ENCODE peak calls at places on chromosomes 16 and 17, in ten cellular contexts. V is hepatocyte, X is BE2C, O is fibroblast of villous mesenchyme, P is A549, E is coronary artery, C is HFF-Myc, M is LNCaP clone FGC, K is GM10248, H is esophagus muscularis mucosa. F is an unnamed sample.

GRCh38 chr17:35548213-35548810 is 10.8 kb upstream of the SLFN12L start:
- DNase-seq in X (no peak), P (no peak), M (no peak), H (no peak), O (no peak), V (no peak), E (no peak), K (no peak), C (no peak), F (no peak)

GRCh38 chr16:4805231-4805630 is 2.8 kb upstream of the ROGDI start:
- DNase-seq in X (no peak), V (no peak), E (no peak), H (no peak), P (no peak), O (peak; percentile 7), C (no peak), M (no peak), K (no peak), F (no peak)

GRCh38 chr17:16442141-16442540 is 26.8 kb downstream of the TRPV2 start:
- DNase-seq in H (no peak), P (no peak), V (no peak), M (no peak), E (no peak), K (no peak), X (no peak), O (peak; percentile 76), C (no peak), F (no peak)

GRCh38 chr17:45265823-45266222 is 3.9 kb upstream of the SPATA32 start:
- DNase-seq in X (no peak), O (peak; percentile 51), P (peak; percentile 57), E (no peak), V (peak; percentile 68), C (no peak), K (no peak), M (no peak), H (no peak), F (no peak)

GRCh38 chr16:83539736-83540490 is 267.9 kb upstream of the HSBP1 start:
- DNase-seq in P (no peak), O (no peak), C (no peak), E (no peak), H (no peak), M (no peak), V (no peak), X (no peak), K (no peak), F (no peak)

GRCh38 chr16:87186876-87187533 is 130.2 kb downstream of the C16orf95 start:
- DNase-seq in H (no peak), K (no peak), E (no peak), O (no peak), X (no peak), C (no peak), V (no peak), P (no peak), M (no peak), F (no peak)

GRCh38 chr17:39652635-39653315 is 12.4 kb upstream of the TCAP start:
- DNase-seq in E (no peak), M (no peak), V (peak; percentile 38), H (no peak), K (no peak), C (no peak), X (no peak), P (no peak), O (no peak), F (no peak)

GRCh38 chr16:88782454-88783390 is 2.3 kb downstream of the PIEZO1 start:
- DNase-seq in K (no peak), E (no peak), M (no peak), P (no peak), O (peak; percentile 59), X (no peak), V (no peak), H (no peak), C (no peak), F (no peak)

GRCh38 chr16:25065899-25066298 is 45.6 kb upstream of the LCMT1 start:
- DNase-seq in E (no peak), C (no peak), M (no peak), V (peak; percentile 22), P (no peak), X (no peak), H (no peak), K (peak; percentile 59), O (no peak), F (no peak)
- TF ChIP-seq CTCF in E (no peak), C (no peak), M (peak; percentile 21), V (no peak), P (no peak), X (no peak), H (no peak), K (peak; percentile 36), O (no peak), F (no peak)

GRCh38 chr17:80649200-80649644 is 104.6 kb downstream of the RPTOR start:
- DNase-seq in C (no peak), E (no peak), P (no peak), M (no peak), O (no peak), K (no peak), H (no peak), V (no peak), X (no peak), F (no peak)

GRCh38 chr17:80650751-80651173 is 106.1 kb downstream of the RPTOR start:
- DNase-seq in P (no peak), E (no peak), C (no peak), O (peak; percentile 43), K (no peak), H (no peak), M (no peak), V (no peak), X (no peak), F (no peak)

GRCh38 chr17:80647746-80648145 is 103.1 kb downstream of the RPTOR start:
- DNase-seq in M (no peak), P (no peak), H (no peak), K (no peak), C (peak; percentile 59), V (no peak), X (no peak), E (no peak), O (peak; percentile 91), F (no peak)

GRCh38 chr17:80650339-80650672 is 105.7 kb downstream of the RPTOR start:
- DNase-seq in H (no peak), P (no peak), K (no peak), X (no peak), O (no peak), M (no peak), V (no peak), E (no peak), C (no peak), F (no peak)

DNA sequence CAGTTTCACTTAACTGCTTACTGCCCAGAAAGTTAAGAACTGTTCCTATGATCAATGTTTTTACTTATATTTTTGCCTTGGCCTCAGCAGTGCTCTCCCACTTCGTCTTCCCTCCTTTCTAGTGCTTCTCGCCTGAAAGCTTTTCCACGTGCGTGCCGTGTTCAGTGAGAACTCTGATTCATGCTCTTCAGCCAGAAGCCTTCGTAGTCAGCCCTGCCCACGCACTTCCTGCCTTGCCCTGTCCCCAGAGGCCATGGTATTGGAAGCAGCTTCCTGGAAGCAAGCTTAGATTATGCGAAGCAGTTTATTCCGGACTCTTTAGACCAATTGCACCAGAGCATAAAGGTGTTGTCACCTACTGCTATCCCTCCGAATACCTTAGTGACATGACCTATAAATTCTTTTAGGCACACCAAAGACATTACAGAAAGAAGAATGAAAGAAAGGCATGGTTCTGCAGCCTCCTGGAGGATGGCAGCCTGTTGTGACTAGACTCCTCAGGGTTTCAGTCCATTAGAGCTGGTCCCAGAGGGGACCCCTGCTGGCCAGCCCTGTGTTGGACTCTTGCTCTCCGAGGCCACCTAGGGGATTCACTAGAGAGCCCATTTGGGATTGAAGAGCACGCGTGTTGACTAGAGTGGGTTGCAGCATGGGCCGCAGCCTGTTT is 105.2 kb downstream of the RPTOR start:
- DNase-seq in K (peak; percentile 50), V (peak; percentile 55), H (no peak), P (peak; percentile 68), M (no peak), E (no peak), O (peak; percentile 85), X (peak; percentile 74), C (peak; percentile 56), F (no peak)
- TF ChIP-seq CTCF in K (peak; percentile 45), V (peak; percentile 44), H (no peak), P (peak; percentile 69), M (peak; percentile 58), E (no peak), O (peak; percentile 69), X (peak; percentile 95), C (peak; percentile 64), F (peak; percentile 49)

GRCh38 chr17:78142113-78142861 is 3.9 kb upstream of the C17orf99 start:
- DNase-seq in C (no peak), X (no peak), V (peak; percentile 79), O (peak; percentile 42), M (peak; percentile 50), K (no peak), E (peak; percentile 62), H (no peak), P (peak; percentile 87), F (no peak)
- TF ChIP-seq CTCF in C (no peak), X (no peak), V (no peak), O (no peak), M (no peak), K (no peak), E (no peak), H (no peak), P (no peak), F (no peak)

DNA sequence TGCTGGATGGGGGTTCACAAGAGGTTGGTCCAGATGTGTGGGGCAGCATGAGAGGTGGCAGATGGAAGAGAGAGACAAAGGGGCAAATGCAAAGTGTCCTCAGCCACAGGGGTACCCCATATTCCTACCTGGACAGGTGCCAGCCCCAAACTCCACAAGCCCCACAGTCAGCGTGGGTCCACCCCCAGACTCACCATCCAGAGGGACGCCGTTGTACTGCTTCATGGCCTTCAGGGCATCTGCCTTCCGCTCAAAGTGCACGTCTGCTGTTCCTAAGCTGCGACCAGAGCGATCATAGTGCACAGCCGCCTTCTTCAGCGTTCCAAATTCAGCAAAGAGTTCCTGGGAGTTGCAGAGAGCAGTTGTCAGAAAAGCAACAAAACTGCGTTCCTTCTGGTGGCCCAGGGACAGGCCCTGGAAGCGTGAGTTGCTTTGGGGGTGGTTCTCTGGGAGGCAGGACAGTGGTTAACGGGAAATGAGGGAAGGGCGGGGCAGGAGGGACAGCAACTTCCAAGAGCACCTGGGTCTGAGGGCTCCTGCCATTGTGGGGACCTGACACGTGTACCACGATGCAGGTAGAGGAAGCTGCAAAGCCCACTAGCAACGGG is 2.3 kb downstream of the ALYREF start:
- DNase-seq in X (no peak), C (no peak), O (no peak), E (no peak), V (peak; percentile 4), K (no peak), P (no peak), M (no peak), H (no peak), F (no peak)
- TF ChIP-seq CTCF in X (no peak), C (no peak), O (no peak), E (no peak), V (no peak), K (no peak), P (no peak), M (no peak), H (no peak), F (no peak)